ENCODE peak calls at places on chromosomes 13 and 19, in seven cellular contexts. B is heart left ventricle, M is adrenal gland, F is HepG2, L is A549, S is IMR-90, Z is suprapubic skin. K is an unnamed sample.

GRCh38 chr13:104571161-104571889 is 1505.1 kb upstream of the SLC10A2 start:
- DNase-seq in Z (peak; percentile 80), L (peak; percentile 42), B (peak; percentile 59), S (peak; percentile 82), M (peak; percentile 71), F (peak; percentile 16), K (peak; percentile 86)

GRCh38 chr13:112071011-112071901 is 4.3 kb downstream of the SOX1 start:
- DNase-seq in S (no peak), Z (no peak), B (no peak), L (no peak), M (no peak), F (no peak), K (no peak)

GRCh38 chr13:35496761-35497386 is 20.4 kb upstream of the MAB21L1 start:
- DNase-seq in B (no peak), F (no peak), S (no peak), L (no peak), M (no peak), Z (no peak), K (no peak)

GRCh38 chr13:52695856-52696255 is 43.2 kb downstream of the SUGT1 start:
- DNase-seq in Z (no peak), L (no peak), B (no peak), M (no peak), F (peak; percentile 20), S (peak; percentile 67), K (no peak)

GRCh38 chr13:73835138-73835721 is 299.0 kb downstream of the KLF12 start:
- DNase-seq in S (peak; percentile 56), M (no peak), F (peak; percentile 39), B (no peak), Z (no peak), L (peak; percentile 30), K (no peak)

GRCh38 chr13:22103046-22103445 is 432.2 kb downstream of the FGF9 start:
- DNase-seq in M (no peak), B (no peak), L (no peak), S (no peak), F (no peak), Z (no peak), K (no peak)

GRCh38 chr13:44710576-44710975 is 134.4 kb upstream of the TSC22D1 start:
- DNase-seq in F (no peak), B (no peak), S (peak; percentile 96), M (no peak), L (peak; percentile 49), Z (no peak), K (no peak)

GRCh38 chr13:24529478-24529877 is 16.9 kb upstream of the PARP4 start:
- DNase-seq in Z (no peak), L (no peak), F (no peak), B (no peak), S (no peak), M (no peak), K (no peak)

GRCh38 chr13:38008636-38009035 is 139.1 kb upstream of the TRPC4 start:
- DNase-seq in B (no peak), S (no peak), M (no peak), F (no peak), Z (no peak), L (no peak), K (no peak)

GRCh38 chr19:55486043-55486970 is 1.3 kb downstream of the NAT14 start:
- DNase-seq in S (no peak), M (peak; percentile 63), B (peak; percentile 33), F (no peak), L (no peak), Z (peak; percentile 66), K (no peak)

GRCh38 chr19:55690769-55691545 is 15.9 kb downstream of the EPN1 start:
- DNase-seq in M (peak; percentile 13), Z (peak; percentile 33), S (no peak), B (peak; percentile 24), L (no peak), F (no peak), K (no peak)

GRCh38 chr19:8028951-8029491 is 23.5 kb upstream of the CCL25 start:
- DNase-seq in S (peak; percentile 13), M (no peak), F (no peak), B (peak; percentile 32), Z (no peak), L (no peak), K (no peak)

GRCh38 chr13:113092776-113093579 is 12.6 kb upstream of the F7 start:
- DNase-seq in Z (no peak), S (no peak), F (no peak), M (no peak), B (peak; percentile 11), L (no peak), K (no peak)

GRCh38 chr19:43504426-43505185 is at the start of gene PHLDB3:
- DNase-seq in S (peak; percentile 9), B (peak; percentile 38), L (no peak), F (peak; percentile 38), M (peak; percentile 39), Z (no peak), K (no peak)

GRCh38 chr13:42048323-42048624 is 174 bp upstream of the DGKH start:
- DNase-seq in B (no peak), M (no peak), L (no peak), F (no peak), S (no peak), Z (no peak), K (no peak)

GRCh38 chr19:36573020-36573947 is at the start of gene ZNF529:
- DNase-seq in F (peak; percentile 95), S (peak; percentile 86), Z (peak; percentile 94), M (peak; percentile 93), L (peak; percentile 97), B (peak; percentile 91), K (peak; percentile 97)

GRCh38 chr19:19427302-19427701 is 21.8 kb downstream of the GATAD2A start:
- DNase-seq in F (no peak), M (no peak), B (no peak), L (no peak), Z (no peak), S (no peak), K (no peak)

GRCh38 chr19:19428746-19429145 is 23.3 kb downstream of the GATAD2A start:
- DNase-seq in L (no peak), Z (no peak), F (no peak), B (no peak), S (no peak), M (no peak), K (no peak)

GRCh38 chr19:19427935-19428334 is 22.5 kb downstream of the GATAD2A start:
- DNase-seq in B (no peak), S (no peak), Z (no peak), M (no peak), L (no peak), F (no peak), K (no peak)

GRCh38 chr19:19426799-19427198 is 21.3 kb downstream of the GATAD2A start:
- DNase-seq in F (no peak), B (no peak), L (no peak), M (no peak), Z (no peak), S (no peak), K (no peak)

GRCh38 chr19:19429361-19429760 is 23.9 kb downstream of the GATAD2A start:
- DNase-seq in B (no peak), Z (no peak), S (no peak), F (no peak), M (no peak), L (no peak), K (peak; percentile 33)
- TF ChIP-seq POLR2A in B (no peak), Z (no peak), S (no peak), F (no peak), M (no peak), L (no peak), K (no peak)

GRCh38 chr13:30306762-30307193 is 573 bp downstream of the KATNAL1 start:
- DNase-seq in S (peak; percentile 91), Z (peak; percentile 95), L (peak; percentile 89), F (peak; percentile 87), B (peak; percentile 96), M (peak; percentile 92), K (peak; percentile 92)

GRCh38 chr13:30308548-30308947 is 1.2 kb upstream of the KATNAL1 start:
- DNase-seq in L (peak; percentile 35), Z (no peak), F (no peak), S (peak; percentile 41), B (no peak), M (no peak), K (no peak)

GRCh38 chr13:30305456-30305855 is 1.9 kb downstream of the KATNAL1 start:
- DNase-seq in L (no peak), S (no peak), F (no peak), B (no peak), Z (no peak), M (no peak), K (no peak)

GRCh38 chr13:30307966-30308290 is 577 bp upstream of the KATNAL1 start:
- DNase-seq in Z (no peak), M (no peak), L (peak; percentile 1), B (no peak), S (no peak), F (no peak), K (no peak)

DNA sequence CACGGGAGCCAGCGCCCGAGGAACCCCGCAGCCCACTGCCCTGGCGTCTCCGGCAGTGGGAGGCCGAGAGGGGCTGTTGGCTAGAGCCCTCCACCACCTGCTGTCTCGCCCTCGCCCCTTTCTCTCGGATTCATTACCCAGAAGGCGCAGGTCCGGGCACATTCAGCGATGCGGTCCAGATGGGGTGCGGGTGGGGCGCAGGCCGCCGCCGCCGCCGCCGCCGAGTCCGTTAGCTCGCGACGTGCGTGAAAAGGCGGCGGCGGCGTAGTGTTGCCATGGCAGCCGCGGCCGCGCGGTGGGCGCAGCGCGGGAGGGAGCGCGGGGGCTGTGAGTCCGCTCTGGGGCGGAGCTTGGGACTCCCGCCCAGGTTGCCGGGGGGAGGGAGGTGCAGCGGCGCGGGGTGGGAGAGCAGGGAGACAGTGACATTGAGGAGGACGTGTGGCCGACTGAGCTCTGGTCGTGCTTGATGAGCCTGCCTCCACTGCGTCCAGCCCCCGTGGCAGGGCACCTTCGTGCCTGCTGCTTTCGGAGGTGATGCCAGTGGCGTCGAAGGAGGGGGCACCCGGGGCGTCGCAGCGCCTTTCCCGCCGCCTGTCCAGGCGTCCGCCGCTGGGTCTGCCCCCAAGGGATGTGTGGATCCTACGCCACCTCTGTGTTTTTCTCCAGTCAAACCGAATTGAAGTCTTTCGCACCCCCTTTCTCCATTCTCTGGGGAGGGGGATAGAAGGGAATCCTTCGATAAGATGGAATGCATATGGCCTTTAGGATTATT is at the start of gene KATNAL1:
- DNase-seq in L (peak; percentile 72), S (peak; percentile 57), F (peak; percentile 56), B (peak; percentile 89), M (peak; percentile 77), Z (peak; percentile 88), K (peak; percentile 57)
- TF ChIP-seq POLR2A in L (peak; percentile 43), S (peak; percentile 7), F (peak; percentile 69), B (no peak), M (peak; percentile 49), Z (peak; percentile 13), K (no peak)

DNA sequence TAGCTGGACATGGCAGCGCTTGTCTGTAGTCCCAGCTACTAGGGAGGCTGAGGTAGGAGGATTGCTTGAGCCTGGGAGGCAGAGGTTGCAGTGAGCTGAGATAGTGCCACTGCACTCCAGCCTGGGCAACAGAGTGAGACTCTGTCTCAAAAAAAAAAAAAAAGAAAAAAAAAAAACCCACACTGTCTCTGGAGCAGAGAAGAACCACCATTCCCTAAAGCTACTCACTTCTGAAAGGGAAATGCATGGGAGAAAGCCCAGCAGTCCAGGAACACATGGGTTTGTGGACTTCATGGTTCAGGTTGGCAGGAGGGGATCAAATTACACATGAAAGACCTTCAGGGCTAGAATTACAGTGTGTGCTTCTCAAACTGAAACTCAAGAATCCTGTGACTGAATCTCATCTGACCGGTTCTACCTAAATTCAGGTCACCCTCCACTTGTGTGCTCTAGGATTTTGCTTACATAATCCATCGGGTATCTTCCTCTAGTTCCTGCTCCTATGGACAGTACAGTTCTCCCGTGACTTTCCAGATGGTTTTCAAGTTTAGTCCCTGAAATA is 30.2 kb upstream of the CPB2 start:
- DNase-seq in L (no peak), S (peak; percentile 2), F (peak; percentile 78), B (no peak), M (peak; percentile 44), Z (no peak), K (no peak)
- TF ChIP-seq POLR2A in L (no peak), S (no peak), F (no peak), B (no peak), M (peak; percentile 23), Z (no peak), K (no peak)

GRCh38 chr19:1091544-1092175 is 3.5 kb downstream of the POLR2E start:
- DNase-seq in M (no peak), L (no peak), S (no peak), Z (no peak), F (no peak), B (no peak), K (no peak)
- TF ChIP-seq POLR2A in M (no peak), L (no peak), S (no peak), Z (no peak), F (peak; percentile 20), B (no peak), K (no peak)

K was measured in lower leg skin.